ENCODE peak calls at places on chromosomes 11 and 22, in seven cellular contexts. H, L, Q, O, R, I and V are unnamed samples.
A peak's percentile ranks its signal among the peaks of the same experiment; 100 is the strongest.

GRCh38 chr11:110972640-110973039 is 260.4 kb upstream of the ARHGAP20 start:
- DNase-seq in H (no peak), L (peak; percentile 11), Q (no peak), O (no peak), R (no peak), I (no peak), V (no peak)

GRCh38 chr11:119764108-119764874 is 35.3 kb upstream of the NECTIN1 start:
- DNase-seq in H (no peak), L (peak; percentile 12), Q (no peak), O (no peak), R (no peak), I (peak; percentile 75), V (peak; percentile 72)

GRCh38 chr22:23207786-23208325 is 27.5 kb downstream of the BCR start:
- DNase-seq in H (no peak), L (no peak), Q (no peak), O (no peak), R (no peak), I (no peak), V (no peak)

GRCh38 chr11:84924290-84924689 is 702.9 kb downstream of the DLG2 start:
- DNase-seq in H (no peak), L (no peak), Q (no peak), O (no peak), R (no peak), I (no peak), V (no peak)

GRCh38 chr11:93513763-93514162 is 29.4 kb downstream of the SMCO4 start:
- DNase-seq in H (no peak), L (no peak), Q (no peak), O (no peak), R (no peak), I (no peak), V (no peak)

GRCh38 chr22:38923463-38924196 is 33.8 kb upstream of the APOBEC3A start:
- DNase-seq in H (peak; percentile 48), L (peak; percentile 92), Q (peak; percentile 70), O (peak; percentile 79), R (no peak), I (peak; percentile 23), V (peak; percentile 69)

GRCh38 chr11:121421149-121421906 is 30.8 kb upstream of the SORL1 start:
- DNase-seq in H (no peak), L (no peak), Q (no peak), O (no peak), R (no peak), I (peak; percentile 18), V (no peak)

GRCh38 chr22:29205598-29206371 is at the start of gene EMID1:
- DNase-seq in H (peak; percentile 70), L (no peak), Q (peak; percentile 62), O (peak; percentile 25), R (no peak), I (peak; percentile 37), V (peak; percentile 85)

GRCh38 chr11:46294365-46295309 is 17.2 kb downstream of the CREB3L1 start:
- DNase-seq in H (no peak), L (peak; percentile 83), Q (peak; percentile 79), O (no peak), R (no peak), I (peak; percentile 90), V (peak; percentile 92)

GRCh38 chr11:335779-336665 is 15.4 kb upstream of the IFITM3 start:
- DNase-seq in H (no peak), L (no peak), Q (no peak), O (no peak), R (no peak), I (no peak), V (no peak)

GRCh38 chr11:40306938-40307548 is 1152.4 kb downstream of the LRRC4C start:
- DNase-seq in H (no peak), L (peak; percentile 42), Q (no peak), O (peak; percentile 4), R (no peak), I (peak; percentile 54), V (peak; percentile 52)

GRCh38 chr11:44303401-44303938 is 6.5 kb downstream of the ALX4 start:
- DNase-seq in H (no peak), L (no peak), Q (no peak), O (no peak), R (no peak), I (no peak), V (no peak)

GRCh38 chr11:118572075-118572913 is at the start of gene ARCN1:
- DNase-seq in H (peak; percentile 93), L (peak; percentile 21), Q (peak; percentile 91), O (peak; percentile 63), R (peak; percentile 87), I (peak; percentile 91), V (peak; percentile 96)

GRCh38 chr11:576791-577610 is 731 bp downstream of the PHRF1 start:
- DNase-seq in H (peak; percentile 75), L (no peak), Q (no peak), O (no peak), R (no peak), I (no peak), V (no peak)

GRCh38 chr11:129117595-129118350 is 74.4 kb downstream of the ARHGAP32 start:
- DNase-seq in H (peak; percentile 84), L (peak; percentile 48), Q (no peak), O (peak; percentile 8), R (no peak), I (peak; percentile 75), V (peak; percentile 72)

GRCh38 chr11:115418626-115419025 is 85.6 kb downstream of the CADM1 start:
- DNase-seq in H (no peak), L (no peak), Q (no peak), O (no peak), R (no peak), I (no peak), V (no peak)

GRCh38 chr11:89436071-89436470 is 55.1 kb downstream of the NOX4 start:
- DNase-seq in H (no peak), L (peak; percentile 3), Q (no peak), O (no peak), R (no peak), I (peak; percentile 43), V (peak; percentile 38)

GRCh38 chr11:113994077-113994954 is 19.4 kb downstream of the HTR3A start:
- DNase-seq in H (peak; percentile 80), L (no peak), Q (peak; percentile 50), O (peak; percentile 24), R (peak; percentile 74), I (peak; percentile 37), V (peak; percentile 87)

GRCh38 chr11:70625921-70626518 is 227.7 kb downstream of the CTTN start:
- DNase-seq in H (no peak), L (no peak), Q (no peak), O (no peak), R (no peak), I (peak; percentile 22), V (no peak)

GRCh38 chr22:44685384-44686056 is 16.5 kb upstream of the PRR5 start:
- DNase-seq in H (peak; percentile 93), L (peak; percentile 78), Q (peak; percentile 68), O (peak; percentile 60), R (peak; percentile 90), I (peak; percentile 76), V (peak; percentile 88)

GRCh38 chr11:62147545-62147944 is 23.7 kb downstream of the INCENP start:
- DNase-seq in H (no peak), L (no peak), Q (peak; percentile 29), O (no peak), R (peak; percentile 26), I (no peak), V (peak; percentile 48)

GRCh38 chr11:108117746-108118371 is 3.5 kb upstream of the ACAT1 start:
- DNase-seq in H (no peak), L (no peak), Q (no peak), O (peak; percentile 7), R (no peak), I (peak; percentile 44), V (no peak)

GRCh38 chr11:59551651-59552521 is 40.5 kb downstream of the OR4D9 start:
- DNase-seq in H (no peak), L (peak; percentile 75), Q (peak; percentile 36), O (no peak), R (peak; percentile 65), I (peak; percentile 89), V (peak; percentile 71)

GRCh38 chr11:14411818-14412217 is 52.8 kb upstream of the RRAS2 start:
- DNase-seq in H (no peak), L (peak; percentile 56), Q (no peak), O (no peak), R (no peak), I (no peak), V (peak; percentile 45)

GRCh38 chr11:131809203-131809948 is 439.0 kb downstream of the NTM start:
- DNase-seq in H (no peak), L (no peak), Q (no peak), O (no peak), R (no peak), I (no peak), V (no peak)

GRCh38 chr11:44939673-44940072 is 11.0 kb downstream of the TP53I11 start:
- DNase-seq in H (no peak), L (no peak), Q (peak; percentile 69), O (no peak), R (no peak), I (peak; percentile 82), V (peak; percentile 85)